ENCODE peak calls at places on chromosomes 16 and 17, in four cellular contexts. One of them, this sample, is unnamed.

GRCh38 chr17:50173335-50173941 is 7.6 kb downstream of the SGCA start:
- DNase-seq in GM10248: no peak
- DNase-seq in activated CD8-positive, alpha-beta memory T cell treated with anti-CD3 and anti-CD28 coated beads for 24 hours: no peak
- DNase-seq in BJ: peak
- DNase-seq in this sample: no peak

GRCh38 chr16:88355389-88356123 is 27.2 kb upstream of the ZNF469 start:
- DNase-seq in GM10248: no peak
- DNase-seq in activated CD8-positive, alpha-beta memory T cell treated with anti-CD3 and anti-CD28 coated beads for 24 hours: no peak
- DNase-seq in BJ: no peak
- DNase-seq in this sample: no peak

GRCh38 chr16:24508614-24509013 is 30.8 kb upstream of the RBBP6 start:
- DNase-seq in GM10248: no peak
- DNase-seq in activated CD8-positive, alpha-beta memory T cell treated with anti-CD3 and anti-CD28 coated beads for 24 hours: no peak
- DNase-seq in BJ: no peak
- DNase-seq in this sample: no peak

GRCh38 chr17:81706757-81707624 is 3.8 kb downstream of the MRPL12 start:
- DNase-seq in GM10248: no peak
- DNase-seq in activated CD8-positive, alpha-beta memory T cell treated with anti-CD3 and anti-CD28 coated beads for 24 hours: no peak
- DNase-seq in BJ: no peak
- DNase-seq in this sample: no peak

GRCh38 chr16:28596840-28597691 is at the start of gene SULT1A2:
- DNase-seq in GM10248: no peak
- DNase-seq in activated CD8-positive, alpha-beta memory T cell treated with anti-CD3 and anti-CD28 coated beads for 24 hours: no peak
- DNase-seq in BJ: no peak
- DNase-seq in this sample: no peak

GRCh38 chr16:80580109-80580832 is 39.5 kb downstream of the DYNLRB2 start:
- DNase-seq in GM10248: peak
- DNase-seq in activated CD8-positive, alpha-beta memory T cell treated with anti-CD3 and anti-CD28 coated beads for 24 hours: peak
- DNase-seq in BJ: no peak
- DNase-seq in this sample: no peak

GRCh38 chr17:74452841-74453661 is 13.4 kb upstream of the CD300A start:
- DNase-seq in GM10248: no peak
- DNase-seq in activated CD8-positive, alpha-beta memory T cell treated with anti-CD3 and anti-CD28 coated beads for 24 hours: no peak
- DNase-seq in BJ: no peak
- DNase-seq in this sample: peak

GRCh38 chr17:83110755-83111154 is 31.3 kb downstream of the METRNL start:
- DNase-seq in GM10248: no peak
- DNase-seq in activated CD8-positive, alpha-beta memory T cell treated with anti-CD3 and anti-CD28 coated beads for 24 hours: no peak
- DNase-seq in BJ: no peak
- DNase-seq in this sample: no peak

GRCh38 chr17:67245694-67246397 is 850 bp upstream of the HELZ start:
- DNase-seq in GM10248: peak
- DNase-seq in activated CD8-positive, alpha-beta memory T cell treated with anti-CD3 and anti-CD28 coated beads for 24 hours: peak
- DNase-seq in BJ: no peak
- DNase-seq in this sample: peak

GRCh38 chr16:31105677-31106213 is 2.4 kb upstream of the BCKDK start:
- DNase-seq in GM10248: peak
- DNase-seq in activated CD8-positive, alpha-beta memory T cell treated with anti-CD3 and anti-CD28 coated beads for 24 hours: peak
- DNase-seq in BJ: no peak
- DNase-seq in this sample: peak

GRCh38 chr16:17476414-17477259 is 5.9 kb upstream of the XYLT1 start:
- DNase-seq in GM10248: peak
- DNase-seq in activated CD8-positive, alpha-beta memory T cell treated with anti-CD3 and anti-CD28 coated beads for 24 hours: peak
- DNase-seq in BJ: no peak
- DNase-seq in this sample: peak

GRCh38 chr16:22003195-22003594 is 2.3 kb upstream of the PDZD9 start:
- DNase-seq in GM10248: no peak
- DNase-seq in activated CD8-positive, alpha-beta memory T cell treated with anti-CD3 and anti-CD28 coated beads for 24 hours: no peak
- DNase-seq in BJ: no peak
- DNase-seq in this sample: no peak

GRCh38 chr16:239948-240277 is 5.3 kb downstream of the FAM234A start:
- DNase-seq in GM10248: no peak
- DNase-seq in activated CD8-positive, alpha-beta memory T cell treated with anti-CD3 and anti-CD28 coated beads for 24 hours: no peak
- DNase-seq in BJ: no peak
- DNase-seq in this sample: no peak

GRCh38 chr16:4624827-4625616 is 396 bp downstream of the MGRN1 start:
- DNase-seq in GM10248: peak
- DNase-seq in activated CD8-positive, alpha-beta memory T cell treated with anti-CD3 and anti-CD28 coated beads for 24 hours: peak
- DNase-seq in BJ: no peak
- DNase-seq in this sample: peak

GRCh38 chr17:82780981-82781893 is 29.4 kb downstream of the TBCD start:
- DNase-seq in GM10248: no peak
- DNase-seq in activated CD8-positive, alpha-beta memory T cell treated with anti-CD3 and anti-CD28 coated beads for 24 hours: no peak
- DNase-seq in BJ: no peak
- DNase-seq in this sample: no peak

GRCh38 chr17:929547-929946 is 50.0 kb downstream of the NXN start:
- DNase-seq in GM10248: no peak
- DNase-seq in activated CD8-positive, alpha-beta memory T cell treated with anti-CD3 and anti-CD28 coated beads for 24 hours: no peak
- DNase-seq in BJ: no peak
- DNase-seq in this sample: no peak